ENCODE peak calls at places on chromosomes 12 and 14, in six cellular contexts. H, L, R, A, T and U are unnamed samples.
A peak's percentile ranks its signal among the peaks of the same experiment; 100 is the strongest.

GRCh38 chr14:73644531-73645247 is at the start of gene DNAL1:
- DNase-seq in H (peak; percentile 95), L (peak; percentile 44), R (peak; percentile 90), A (peak; percentile 89), T (peak; percentile 97), U (peak; percentile 93)

GRCh38 chr14:71497645-71498086 is 434.6 kb upstream of the RGS6 start:
- DNase-seq in H (no peak), L (no peak), R (no peak), A (no peak), T (no peak), U (no peak)

GRCh38 chr14:63470877-63471565 is 72.2 kb downstream of the PPP2R5E start:
- DNase-seq in H (no peak), L (peak; percentile 60), R (no peak), A (no peak), T (no peak), U (no peak)

GRCh38 chr14:23186913-23187654 is 3.6 kb upstream of the SLC7A8 start:
- DNase-seq in H (peak; percentile 66), L (no peak), R (no peak), A (peak; percentile 33), T (no peak), U (no peak)

GRCh38 chr12:19597304-19598066 is 158.2 kb downstream of the AEBP2 start:
- DNase-seq in H (no peak), L (no peak), R (no peak), A (no peak), T (no peak), U (no peak)

GRCh38 chr12:24418157-24418556 is 468.7 kb upstream of the SOX5 start:
- DNase-seq in H (no peak), L (no peak), R (no peak), A (no peak), T (no peak), U (no peak)

GRCh38 chr12:113293100-113293499 is 41.8 kb downstream of the SLC8B1 start:
- DNase-seq in H (no peak), L (no peak), R (no peak), A (no peak), T (peak; percentile 35), U (no peak)

GRCh38 chr14:27077181-27077738 is 479.4 kb upstream of the NOVA1 start:
- DNase-seq in H (no peak), L (no peak), R (no peak), A (no peak), T (no peak), U (no peak)

GRCh38 chr12:3222935-3223334 is 145.8 kb downstream of the TSPAN9 start:
- DNase-seq in H (no peak), L (no peak), R (no peak), A (no peak), T (no peak), U (no peak)

GRCh38 chr14:75884198-75884611 is 97.6 kb downstream of the TGFB3 start:
- DNase-seq in H (no peak), L (peak; percentile 62), R (no peak), A (no peak), T (no peak), U (no peak)

GRCh38 chr12:92432724-92433281 is 270.0 kb upstream of the PLEKHG7 start:
- DNase-seq in H (no peak), L (no peak), R (no peak), A (no peak), T (no peak), U (no peak)

GRCh38 chr14:49508124-49508523 is 78.1 kb downstream of the RPS29 start:
- DNase-seq in H (no peak), L (no peak), R (no peak), A (no peak), T (no peak), U (no peak)

GRCh38 chr12:57208946-57209282 is 7.7 kb upstream of the NXPH4 start:
- DNase-seq in H (no peak), L (no peak), R (no peak), A (no peak), T (peak; percentile 71), U (no peak)
- H3K36me3 ChIP-seq in H (peaks cover 20% of the 10 kb centered on the region), L (peaks cover 73% of the 10 kb centered on the region), R (peaks cover 62% of the 10 kb centered on the region), A (no peaks in the 10 kb centered on the region), T (peaks cover under 1% of the 10 kb centered on the region), U (peaks cover 83% of the 10 kb centered on the region)

GRCh38 chr12:122060069-122060468 is 18.5 kb upstream of the MLXIP start:
- DNase-seq in H (no peak), L (no peak), R (no peak), A (no peak), T (no peak), U (no peak)
- H3K36me3 ChIP-seq in H (no peaks in the 10 kb centered on the region), L (no peaks in the 10 kb centered on the region), R (peaks cover 43% of the 10 kb centered on the region), A (no peaks in the 10 kb centered on the region), T (peaks cover 23% of the 10 kb centered on the region), U (peaks cover 49% of the 10 kb centered on the region)

DNA sequence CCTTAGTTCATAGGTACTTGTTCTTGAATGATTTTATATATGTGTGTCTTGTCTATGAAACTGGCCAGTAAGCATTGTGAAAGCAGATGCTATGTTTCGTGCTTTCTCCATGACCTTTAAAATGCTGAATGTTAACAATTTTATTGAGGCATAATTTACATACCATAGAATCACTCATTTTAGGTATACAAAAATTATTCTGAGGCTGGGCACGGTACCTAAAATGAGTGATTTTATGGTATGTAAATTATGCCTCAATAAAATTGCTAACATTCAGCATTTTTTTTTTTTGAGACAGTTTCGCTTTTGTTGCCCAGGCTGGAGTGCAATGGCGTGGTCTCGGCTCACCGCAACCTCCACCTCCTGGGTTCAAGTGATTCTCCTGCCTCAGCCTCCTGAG is 6.8 kb downstream of the ESYT1 start:
- DNase-seq in H (no peak), L (no peak), R (no peak), A (no peak), T (no peak), U (no peak)
- H3K36me3 ChIP-seq in H (peaks cover 45% of the 10 kb centered on the region), L (peaks cover 46% of the 10 kb centered on the region), R (peaks cover 59% of the 10 kb centered on the region), A (peaks cover 85% of the 10 kb centered on the region), T (peaks cover 96% of the 10 kb centered on the region), U (peaks cover 95% of the 10 kb centered on the region)

GRCh38 chr12:109510196-109510595 is 32.8 kb downstream of the UBE3B start:
- DNase-seq in H (no peak), L (no peak), R (no peak), A (no peak), T (no peak), U (no peak)
- H3K36me3 ChIP-seq in H (peaks cover 58% of the 10 kb centered on the region), L (peaks cover 49% of the 10 kb centered on the region), R (peaks cover 22% of the 10 kb centered on the region), A (peaks cover 70% of the 10 kb centered on the region), T (peaks cover 100% of the 10 kb centered on the region), U (peaks cover 99% of the 10 kb centered on the region)

GRCh38 chr12:48828841-48829575 is 10.7 kb downstream of the CACNB3 start:
- DNase-seq in H (no peak), L (no peak), R (no peak), A (no peak), T (no peak), U (no peak)

GRCh38 chr12:48827513-48828096 is 9.3 kb downstream of the CACNB3 start:
- DNase-seq in H (no peak), L (no peak), R (no peak), A (no peak), T (no peak), U (no peak)

GRCh38 chr12:48827026-48827425 is 8.7 kb downstream of the CACNB3 start:
- DNase-seq in H (no peak), L (no peak), R (no peak), A (no peak), T (no peak), U (no peak)

GRCh38 chr12:48826209-48826855 is 8.0 kb downstream of the CACNB3 start:
- DNase-seq in H (no peak), L (no peak), R (no peak), A (no peak), T (no peak), U (no peak)

GRCh38 chr12:48828293-48828692 is 10.0 kb downstream of the CACNB3 start:
- DNase-seq in H (no peak), L (no peak), R (no peak), A (no peak), T (no peak), U (no peak)
- H3K36me3 ChIP-seq in H (peaks cover 36% of the 10 kb centered on the region), L (peaks cover 63% of the 10 kb centered on the region), R (peaks cover 84% of the 10 kb centered on the region), A (peaks cover 48% of the 10 kb centered on the region), T (peaks cover 62% of the 10 kb centered on the region), U (peaks cover 80% of the 10 kb centered on the region)

GRCh38 chr12:124428792-124429281 is 133.9 kb downstream of the RFLNA start:
- DNase-seq in H (no peak), L (peak; percentile 31), R (no peak), A (no peak), T (no peak), U (no peak)
- H3K36me3 ChIP-seq in H (peaks cover 9% of the 10 kb centered on the region), L (peaks cover 25% of the 10 kb centered on the region), R (peaks cover 25% of the 10 kb centered on the region), A (peaks cover 14% of the 10 kb centered on the region), T (peaks cover 41% of the 10 kb centered on the region), U (peaks cover 58% of the 10 kb centered on the region)